ENCODE peak calls at places on chromosomes 3 and 15, in ten cellular contexts. R, O, A, J, D, K, L, F, H and V are unnamed samples.

GRCh38 chr3:191094057-191094456 is 105.0 kb upstream of the OSTN start:
- DNase-seq in R (peak; percentile 90), F (peak; percentile 92), O (peak; percentile 24), D (no peak), A (no peak), H (no peak), L (no peak), J (peak; percentile 41), K (peak; percentile 47), V (peak; percentile 73)

GRCh38 chr3:117630469-117630868 is 920.9 kb downstream of the TUSC7 start:
- DNase-seq in K (no peak), D (no peak), F (no peak), R (no peak), L (no peak), H (no peak), A (no peak), O (no peak), J (no peak), V (no peak)

GRCh38 chr3:146227486-146227885 is 23.4 kb downstream of the PLSCR4 start:
- DNase-seq in J (no peak), R (no peak), O (no peak), K (no peak), H (no peak), F (no peak), L (peak; percentile 25), D (no peak), A (no peak), V (no peak)

GRCh38 chr15:57752426-57752825 is 45.9 kb downstream of the POLR2M start:
- DNase-seq in A (no peak), H (peak; percentile 63), R (no peak), O (no peak), D (no peak), F (no peak), J (peak; percentile 10), L (peak; percentile 18), K (no peak), V (no peak)

GRCh38 chr15:66777054-66777453 is 75.0 kb downstream of the SMAD6 start:
- DNase-seq in J (no peak), D (no peak), F (no peak), H (no peak), A (no peak), O (no peak), L (no peak), R (no peak), K (no peak), V (no peak)

GRCh38 chr15:95793226-95793625 is 537.3 kb upstream of the NR2F2 start:
- DNase-seq in R (no peak), H (no peak), O (no peak), K (peak; percentile 45), J (no peak), F (no peak), D (no peak), A (no peak), L (no peak), V (peak; percentile 23)

GRCh38 chr3:58952128-58952917 is 97.5 kb downstream of the CFAP20DC start:
- DNase-seq in K (no peak), A (no peak), F (peak; percentile 45), J (peak; percentile 18), D (no peak), R (no peak), H (no peak), O (no peak), L (no peak), V (no peak)

GRCh38 chr3:129343643-129344360 is 65.1 kb downstream of the HMCES start:
- DNase-seq in H (no peak), L (peak; percentile 64), J (peak; percentile 14), F (peak; percentile 29), K (peak; percentile 18), O (no peak), A (peak; percentile 52), D (peak; percentile 39), R (no peak), V (no peak)

GRCh38 chr15:88653200-88654064 is 14.6 kb downstream of the ISG20 start:
- DNase-seq in D (peak; percentile 12), R (no peak), K (no peak), H (no peak), O (no peak), A (no peak), L (no peak), F (no peak), J (no peak), V (no peak)

GRCh38 chr3:115418583-115418982 is 204.7 kb upstream of the GAP43 start:
- DNase-seq in A (no peak), R (no peak), F (no peak), L (no peak), J (no peak), H (no peak), K (no peak), O (no peak), D (no peak), V (no peak)

GRCh38 chr3:188041193-188041592 is 112.8 kb upstream of the LPP start:
- DNase-seq in H (no peak), K (no peak), F (no peak), R (no peak), D (no peak), A (peak; percentile 10), J (no peak), O (no peak), L (no peak), V (no peak)

GRCh38 chr15:28093761-28094535 is 5.2 kb downstream of the OCA2 start:
- DNase-seq in J (no peak), K (no peak), F (no peak), O (no peak), A (no peak), H (no peak), R (no peak), L (no peak), D (no peak), V (no peak)

GRCh38 chr15:67400890-67401289 is 120.0 kb upstream of the C15orf61 start:
- DNase-seq in H (no peak), R (no peak), L (no peak), O (no peak), D (no peak), F (no peak), K (no peak), A (no peak), J (no peak), V (no peak)

GRCh38 chr15:85024509-85025336 is 43.1 kb downstream of the PDE8A start:
- DNase-seq in F (peak; percentile 71), A (peak; percentile 41), R (peak; percentile 77), J (peak; percentile 82), H (no peak), L (no peak), K (peak; percentile 44), D (no peak), O (no peak), V (no peak)

GRCh38 chr3:41502461-41502860 is 303.2 kb downstream of the CTNNB1 start:
- DNase-seq in A (no peak), K (no peak), L (no peak), O (no peak), R (no peak), H (no peak), F (peak; percentile 55), D (no peak), J (no peak), V (no peak)

GRCh38 chr3:41507336-41508062 is 308.2 kb downstream of the CTNNB1 start:
- DNase-seq in L (no peak), D (no peak), A (no peak), R (no peak), F (peak; percentile 63), J (peak; percentile 2), K (no peak), H (no peak), O (no peak), V (no peak)

GRCh38 chr3:41503998-41504623 is 304.8 kb downstream of the CTNNB1 start:
- DNase-seq in L (no peak), A (no peak), F (peak; percentile 6), R (no peak), J (no peak), O (no peak), K (no peak), D (no peak), H (no peak), V (no peak)

GRCh38 chr3:41508063-41508696 is 308.9 kb downstream of the CTNNB1 start:
- DNase-seq in L (no peak), O (no peak), J (peak; percentile 23), H (no peak), R (peak; percentile 42), D (no peak), F (peak; percentile 68), K (no peak), A (no peak), V (no peak)
- TF ChIP-seq CTCF in L (no peak), O (no peak), J (peak; percentile 33), H (no peak), R (peak; percentile 54), D (no peak), F (no peak), K (no peak), A (no peak), V (no peak)

GRCh38 chr15:40340038-40340739 is 550 bp downstream of the CCDC9B start:
- DNase-seq in J (no peak), A (no peak), O (no peak), L (peak; percentile 76), K (no peak), F (peak; percentile 82), H (peak; percentile 87), D (no peak), R (peak; percentile 52), V (no peak)

GRCh38 chr15:40338921-40339620 is 1.7 kb downstream of the CCDC9B start:
- DNase-seq in K (peak; percentile 90), D (no peak), J (peak; percentile 85), H (no peak), R (peak; percentile 99), O (no peak), F (peak; percentile 95), L (no peak), A (no peak), V (peak; percentile 42)

GRCh38 chr15:40340740-40341400 is at the start of gene CCDC9B:
- DNase-seq in F (peak; percentile 92), L (peak; percentile 83), R (peak; percentile 93), J (peak; percentile 81), D (no peak), O (no peak), H (peak; percentile 87), K (peak; percentile 90), A (no peak), V (peak; percentile 46)

GRCh38 chr15:40338041-40338657 is 2.6 kb downstream of the CCDC9B start:
- DNase-seq in F (peak; percentile 77), R (peak; percentile 73), D (peak; percentile 67), K (peak; percentile 56), O (no peak), A (peak; percentile 88), J (peak; percentile 64), H (peak; percentile 45), L (peak; percentile 89), V (no peak)

GRCh38 chr15:40339621-40339945 is 1.2 kb downstream of the CCDC9B start:
- DNase-seq in R (no peak), L (no peak), O (no peak), F (no peak), D (no peak), A (no peak), H (no peak), K (no peak), J (no peak), V (no peak)
- TF ChIP-seq CTCF in R (peak; percentile 44), L (peak; percentile 13), O (peak; percentile 63), F (peak; percentile 24), D (no peak), A (no peak), H (no peak), K (no peak), J (peak; percentile 50), V (no peak)

GRCh38 chr3:143135150-143135549 is 15.6 kb downstream of the CHST2 start:
- DNase-seq in O (no peak), J (peak; percentile 94), F (peak; percentile 96), R (peak; percentile 87), D (no peak), K (peak; percentile 96), H (no peak), L (no peak), A (no peak), V (peak; percentile 84)
- TF ChIP-seq CTCF in O (no peak), J (peak; percentile 28), F (peak; percentile 13), R (peak; percentile 14), D (no peak), K (no peak), H (no peak), L (peak; percentile 32), A (no peak), V (peak; percentile 29)

GRCh38 chr3:14288833-14289451 is 110.3 kb downstream of the LSM3 start:
- DNase-seq in H (no peak), J (no peak), D (no peak), F (no peak), O (no peak), K (no peak), A (no peak), L (no peak), R (no peak), V (no peak)
- TF ChIP-seq CTCF in H (no peak), J (no peak), D (no peak), F (no peak), O (no peak), K (no peak), A (no peak), L (no peak), R (peak; percentile 32), V (no peak)